ENCODE peak calls at places on chromosomes 6 and 20, in five cellular contexts. O is right lobe of liver, M is Karpas-422, I is choroid plexus epithelial cell, R is brain microvascular endothelial cell. T is an unnamed sample.

GRCh38 chr6:115133790-115134189 is 791.0 kb upstream of the HS3ST5 start:
- DNase-seq in R (no peak), M (no peak), I (no peak), O (no peak), T (no peak)

GRCh38 chr6:134577998-134578397 is 260.1 kb upstream of the SGK1 start:
- DNase-seq in I (peak), R (peak), O (no peak), M (no peak), T (no peak)

GRCh38 chr6:56529594-56530191 is 113.0 kb downstream of the DST start:
- DNase-seq in R (no peak), I (peak), M (no peak), O (no peak), T (no peak)

GRCh38 chr6:112831022-112831421 is 483.9 kb downstream of the RFPL4B start:
- DNase-seq in I (no peak), M (no peak), R (peak), O (no peak), T (no peak)

GRCh38 chr20:58001381-58001780 is 227.1 kb downstream of the ANKRD60 start:
- DNase-seq in I (peak), O (no peak), R (peak), M (no peak), T (no peak)

GRCh38 chr6:20302702-20303251 is 90.5 kb upstream of the MBOAT1 start:
- DNase-seq in I (peak), M (no peak), R (peak), O (no peak), T (peak)

GRCh38 chr20:19451591-19452295 is 239.3 kb downstream of the SLC24A3 start:
- DNase-seq in I (no peak), R (no peak), M (no peak), O (no peak), T (peak)

GRCh38 chr6:28725890-28726348 is 197.9 kb downstream of the TRIM27 start:
- DNase-seq in M (no peak), R (peak), I (no peak), O (no peak), T (no peak)

GRCh38 chr6:109326346-109326745 is 55.9 kb downstream of the CD164 start:
- DNase-seq in O (no peak), R (no peak), I (no peak), M (no peak), T (no peak)

GRCh38 chr6:119446623-119447008 is 97.1 kb upstream of the MAN1A1 start:
- DNase-seq in O (no peak), R (peak), M (no peak), I (peak), T (peak)

GRCh38 chr6:106159531-106159940 is 73.4 kb downstream of the PRDM1 start:
- DNase-seq in O (no peak), R (peak), M (no peak), I (peak), T (peak)

GRCh38 chr6:52647199-52647598 is 23.7 kb upstream of the TMEM14A start:
- DNase-seq in I (peak), R (no peak), O (no peak), M (no peak), T (no peak)

GRCh38 chr20:32231847-32232246 is 24.2 kb downstream of the POFUT1 start:
- DNase-seq in I (peak), R (peak), O (no peak), M (no peak), T (no peak)

GRCh38 chr20:21583486-21584168 is 69.8 kb upstream of the NKX2-2 start:
- DNase-seq in O (no peak), R (no peak), I (no peak), M (no peak), T (no peak)

GRCh38 chr6:107075951-107076381 is 39.3 kb downstream of the BEND3 start:
- DNase-seq in M (peak), I (peak), R (no peak), O (no peak), T (peak)

GRCh38 chr6:130676077-130676772 is 151.0 kb upstream of the SMLR1 start:
- DNase-seq in R (peak), O (no peak), I (peak), M (no peak), T (no peak)

GRCh38 chr6:44247338-44248302 is 719 bp downstream of the HSP90AB1 start:
- DNase-seq in I (peak), O (peak), R (no peak), M (peak), T (no peak)

GRCh38 chr20:63504642-63505041 is 5.8 kb upstream of the EEF1A2 start:
- DNase-seq in M (no peak), I (no peak), R (no peak), O (no peak), T (no peak)

GRCh38 chr6:31532644-31533454 is 4.1 kb downstream of the MCCD1 start:
- DNase-seq in I (no peak), M (no peak), O (no peak), R (no peak), T (no peak)

GRCh38 chr6:141992109-141992508 is 140.6 kb upstream of the GJE1 start:
- DNase-seq in R (no peak), O (no peak), M (no peak), I (no peak), T (no peak)

GRCh38 chr20:43459022-43459942 is 1.6 kb downstream of the SRSF6 start:
- DNase-seq in I (peak), O (no peak), R (peak), M (no peak), T (no peak)

GRCh38 chr20:1371830-1372539 is 20.9 kb downstream of the FKBP1A start:
- DNase-seq in O (no peak), I (no peak), M (no peak), R (no peak), T (no peak)

GRCh38 chr6:68233623-68234022 is 401.5 kb upstream of the ADGRB3 start:
- DNase-seq in M (no peak), R (peak), O (no peak), I (peak), T (no peak)

GRCh38 chr20:62787329-62787728 is 8.9 kb upstream of the MRGBP start:
- DNase-seq in I (no peak), O (no peak), R (no peak), M (no peak), T (no peak)

GRCh38 chr6:5517781-5518180 is 256.5 kb downstream of the FARS2 start:
- DNase-seq in M (no peak), I (no peak), O (no peak), R (no peak), T (no peak)

GRCh38 chr6:141421378-141421777 is 711.3 kb upstream of the GJE1 start:
- DNase-seq in R (peak), M (no peak), I (peak), O (no peak), T (peak)

GRCh38 chr6:7542065-7542877 is 800 bp downstream of the DSP start:
- DNase-seq in M (peak), I (peak), O (no peak), R (peak), T (no peak)

GRCh38 chr6:408599-409102 is 17.1 kb downstream of the IRF4 start:
- DNase-seq in O (no peak), R (peak), I (peak), M (no peak), T (no peak)

GRCh38 chr6:41214559-41215238 is 13.4 kb upstream of the TREML4 start:
- DNase-seq in R (no peak), M (no peak), O (no peak), I (no peak), T (no peak)

GRCh38 chr6:53321701-53322100 is 27.0 kb downstream of the ELOVL5 start:
- DNase-seq in M (no peak), R (no peak), I (peak), O (no peak), T (no peak)

GRCh38 chr6:159155679-159156078 is 13.5 kb upstream of the FNDC1 start:
- DNase-seq in M (no peak), I (no peak), O (no peak), R (no peak), T (no peak)

GRCh38 chr6:86856937-86857563 is 80.3 kb upstream of the HTR1E start:
- DNase-seq in O (peak), R (peak), M (peak), I (peak), T (peak)

GRCh38 chr6:16327777-16328325 is 89.5 kb downstream of the GMPR start:
- DNase-seq in R (no peak), M (no peak), O (peak), I (no peak), T (no peak)

GRCh38 chr20:59437601-59438031 is 137.2 kb downstream of the EDN3 start:
- DNase-seq in R (no peak), O (no peak), M (no peak), I (no peak), T (no peak)

GRCh38 chr6:20827798-20828197 is 293.5 kb downstream of the CDKAL1 start:
- DNase-seq in R (no peak), O (no peak), M (no peak), I (peak), T (peak)

GRCh38 chr20:13322198-13322597 is 101.1 kb downstream of the ISM1 start:
- DNase-seq in M (no peak), I (no peak), R (no peak), O (no peak), T (no peak)

GRCh38 chr20:36804425-36804824 is 30.9 kb upstream of the DSN1 start:
- DNase-seq in O (no peak), I (no peak), M (no peak), R (no peak), T (no peak)

GRCh38 chr20:36802326-36803223 is 29.0 kb upstream of the DSN1 start:
- DNase-seq in O (no peak), I (peak), M (no peak), R (peak), T (peak)

GRCh38 chr20:36808317-36809257 is 35.0 kb upstream of the DSN1 start:
- DNase-seq in M (peak), I (peak), R (peak), O (peak), T (peak)

GRCh38 chr20:36805396-36805795 is 31.8 kb upstream of the DSN1 start:
- DNase-seq in R (no peak), O (no peak), I (no peak), M (no peak), T (no peak)

GRCh38 chr20:36806049-36806448 is 32.5 kb upstream of the DSN1 start:
- DNase-seq in O (no peak), R (no peak), M (no peak), I (peak), T (no peak)
- H3K4me3 ChIP-seq in O (no peak), R (no peak), M (no peak), I (no peak), T (no peak)

GRCh38 chr6:29748391-29749352 is 25.4 kb downstream of the HLA-F start:
- DNase-seq in I (peak), M (peak), O (peak), R (peak), T (peak)

GRCh38 chr6:29746846-29747687 is 23.8 kb downstream of the HLA-F start:
- DNase-seq in I (no peak), O (no peak), M (no peak), R (no peak), T (no peak)

GRCh38 chr6:29746050-29746449 is 22.8 kb downstream of the HLA-F start:
- DNase-seq in I (no peak), O (no peak), R (no peak), M (no peak), T (no peak)

GRCh38 chr6:29749668-29750067 is 26.4 kb downstream of the HLA-F start:
- DNase-seq in O (no peak), R (no peak), M (no peak), I (no peak), T (no peak)

DNA sequence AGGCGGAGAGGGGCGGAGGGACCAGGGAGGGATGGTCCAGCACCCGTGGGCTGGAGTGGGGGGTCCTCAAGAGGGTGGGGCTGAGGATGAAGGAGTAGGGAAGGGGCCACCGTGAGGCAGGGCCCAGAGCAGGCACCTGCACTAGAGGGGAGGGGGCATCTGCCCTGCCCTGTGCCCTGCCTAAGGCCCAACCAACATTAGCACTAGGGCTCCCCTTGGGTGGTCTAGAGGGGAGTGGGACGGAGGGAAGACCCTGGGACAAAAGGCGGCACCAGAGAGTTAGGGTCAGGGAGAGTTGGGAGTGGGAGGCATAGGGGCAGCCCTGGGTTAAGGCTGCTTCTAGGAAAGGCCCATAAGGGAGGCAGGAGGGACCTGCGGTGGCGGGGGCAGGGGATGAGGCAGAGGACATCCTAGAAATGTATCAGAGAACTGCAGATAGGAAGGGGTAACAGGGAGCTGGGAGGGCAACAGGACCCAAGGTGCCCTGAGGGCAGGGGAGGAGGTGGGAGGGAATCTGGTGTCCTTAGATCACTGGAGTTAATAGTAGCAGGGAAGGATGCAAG is 24.5 kb downstream of the HLA-F start:
- DNase-seq in M (no peak), R (no peak), I (no peak), O (no peak), T (no peak)
- H3K4me3 ChIP-seq in M (no peak), R (peak), I (peak), O (peak), T (peak)

GRCh38 chr6:137416376-137417109 is 77.7 kb downstream of the OLIG3 start:
- DNase-seq in M (no peak), O (no peak), R (peak), I (peak), T (peak)
- H3K4me3 ChIP-seq in M (no peak), O (no peak), R (no peak), I (no peak), T (no peak)

GRCh38 chr6:14729186-14729871 is 516.5 kb upstream of the JARID2 start:
- DNase-seq in O (no peak), M (no peak), I (no peak), R (no peak), T (no peak)
- H3K4me3 ChIP-seq in O (no peak), M (no peak), I (no peak), R (no peak), T (no peak)

GRCh38 chr6:55377150-55377549 is 49.9 kb downstream of the GFRAL start:
- DNase-seq in I (no peak), M (no peak), R (no peak), O (no peak), T (no peak)
- H3K4me3 ChIP-seq in I (no peak), M (no peak), R (no peak), O (no peak), T (no peak)

GRCh38 chr6:75619230-75619899 is 17.7 kb downstream of the SENP6 start:
- DNase-seq in R (no peak), O (no peak), M (no peak), I (no peak), T (no peak)
- H3K4me3 ChIP-seq in R (no peak), O (no peak), M (no peak), I (no peak), T (no peak)

DNA sequence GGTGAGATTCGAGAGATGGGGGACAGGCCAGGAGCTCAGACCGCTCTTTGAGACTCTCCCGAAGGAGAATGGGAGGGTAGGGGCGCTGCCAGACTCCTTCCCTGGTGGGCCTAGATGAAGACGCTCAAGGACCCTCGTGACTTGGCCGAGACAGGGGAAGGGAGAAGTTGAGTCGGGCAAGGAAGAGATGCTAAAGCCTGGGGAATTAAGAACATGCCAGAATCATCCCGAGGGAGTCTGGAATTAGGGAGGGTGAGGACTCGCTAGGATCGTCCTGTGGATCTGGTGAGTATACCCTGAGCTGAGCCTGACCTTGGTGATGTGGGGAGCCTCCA is 529 bp downstream of the UBE2C start:
- DNase-seq in O (no peak), M (no peak), I (no peak), R (no peak), T (no peak)
- H3K4me3 ChIP-seq in O (peak), M (peak), I (peak), R (peak), T (peak)

T was measured in AG09309.